ENCODE peak calls at places on chromosomes 1 and 21, in six cellular contexts. One of them, this sample, is unnamed.

GRCh38 chr1:227136210-227136609 is 182.1 kb downstream of the CDC42BPA start:
- ATAC-seq in upper lobe of left lung: no peak
- ATAC-seq in K562: no peak
- ATAC-seq in A549: no peak
- ATAC-seq in HepG2: no peak
- ATAC-seq in GM12878: no peak
- ATAC-seq in this sample: no peak

GRCh38 chr1:193884848-193885558 is 698.6 kb upstream of the B3GALT2 start:
- ATAC-seq in HepG2: peak; percentile 95
- ATAC-seq in upper lobe of left lung: peak; percentile 8
- ATAC-seq in A549: no peak
- ATAC-seq in GM12878: no peak
- ATAC-seq in K562: no peak
- ATAC-seq in this sample: no peak

GRCh38 chr1:219467524-219467923 is 145.4 kb downstream of the ZC3H11B start:
- ATAC-seq in HepG2: no peak
- ATAC-seq in GM12878: no peak
- ATAC-seq in upper lobe of left lung: no peak
- ATAC-seq in K562: no peak
- ATAC-seq in A549: no peak
- ATAC-seq in this sample: no peak

GRCh38 chr1:210697185-210697584 is 368.5 kb downstream of the HHAT start:
- ATAC-seq in GM12878: peak; percentile 16
- ATAC-seq in HepG2: no peak
- ATAC-seq in K562: no peak
- ATAC-seq in upper lobe of left lung: no peak
- ATAC-seq in A549: no peak
- ATAC-seq in this sample: no peak

GRCh38 chr1:155106862-155107261 is 20.8 kb upstream of the EFNA1 start:
- ATAC-seq in HepG2: peak; percentile 20
- ATAC-seq in K562: no peak
- ATAC-seq in A549: no peak
- ATAC-seq in GM12878: no peak
- ATAC-seq in upper lobe of left lung: no peak
- ATAC-seq in this sample: no peak

GRCh38 chr1:220528049-220528678 is at the start of gene MARK1:
- ATAC-seq in GM12878: peak; percentile 82
- ATAC-seq in upper lobe of left lung: peak; percentile 94
- ATAC-seq in HepG2: peak; percentile 87
- ATAC-seq in K562: peak; percentile 79
- ATAC-seq in A549: peak; percentile 81
- ATAC-seq in this sample: peak; percentile 87

GRCh38 chr21:15742052-15742451 is 12.3 kb downstream of the USP25 start:
- ATAC-seq in HepG2: peak; percentile 93
- ATAC-seq in K562: peak; percentile 16
- ATAC-seq in upper lobe of left lung: no peak
- ATAC-seq in GM12878: no peak
- ATAC-seq in A549: peak; percentile 66
- ATAC-seq in this sample: no peak

GRCh38 chr1:63773496-63773814 is 362 bp upstream of the ROR1 start:
- ATAC-seq in GM12878: no peak
- ATAC-seq in upper lobe of left lung: no peak
- ATAC-seq in K562: no peak
- ATAC-seq in HepG2: peak; percentile 54
- ATAC-seq in A549: peak; percentile 59
- ATAC-seq in this sample: peak; percentile 23

GRCh38 chr1:34398916-34399275 is 222.2 kb downstream of the C1orf94 start:
- ATAC-seq in HepG2: no peak
- ATAC-seq in A549: no peak
- ATAC-seq in K562: no peak
- ATAC-seq in GM12878: no peak
- ATAC-seq in upper lobe of left lung: no peak
- ATAC-seq in this sample: no peak

GRCh38 chr1:14314032-14314431 is 284.5 kb upstream of the KAZN start:
- ATAC-seq in A549: no peak
- ATAC-seq in HepG2: no peak
- ATAC-seq in upper lobe of left lung: no peak
- ATAC-seq in K562: no peak
- ATAC-seq in GM12878: no peak
- ATAC-seq in this sample: no peak

GRCh38 chr1:228824377-228824776 is 89.1 kb downstream of the RHOU start:
- ATAC-seq in A549: no peak
- ATAC-seq in K562: no peak
- ATAC-seq in upper lobe of left lung: no peak
- ATAC-seq in GM12878: no peak
- ATAC-seq in HepG2: no peak
- ATAC-seq in this sample: no peak

GRCh38 chr1:208538078-208538477 is 293.9 kb upstream of the PLXNA2 start:
- ATAC-seq in GM12878: no peak
- ATAC-seq in K562: no peak
- ATAC-seq in A549: no peak
- ATAC-seq in HepG2: no peak
- ATAC-seq in upper lobe of left lung: no peak
- ATAC-seq in this sample: no peak

GRCh38 chr1:223742861-223743517 is 30.6 kb downstream of the CAPN2 start:
- ATAC-seq in GM12878: no peak
- ATAC-seq in upper lobe of left lung: no peak
- ATAC-seq in K562: no peak
- ATAC-seq in HepG2: no peak
- ATAC-seq in A549: peak; percentile 46
- ATAC-seq in this sample: no peak

GRCh38 chr1:233503351-233503950 is 110.5 kb upstream of the KCNK1 start:
- ATAC-seq in HepG2: no peak
- ATAC-seq in upper lobe of left lung: no peak
- ATAC-seq in A549: no peak
- ATAC-seq in K562: no peak
- ATAC-seq in GM12878: no peak
- ATAC-seq in this sample: no peak

GRCh38 chr1:210299501-210299900 is 29.2 kb upstream of the HHAT start:
- ATAC-seq in GM12878: no peak
- ATAC-seq in K562: no peak
- ATAC-seq in upper lobe of left lung: no peak
- ATAC-seq in HepG2: no peak
- ATAC-seq in A549: no peak
- ATAC-seq in this sample: no peak

GRCh38 chr1:92483442-92484170 is 3.1 kb downstream of the GFI1 start:
- ATAC-seq in K562: no peak
- ATAC-seq in GM12878: peak; percentile 23
- ATAC-seq in HepG2: no peak
- ATAC-seq in upper lobe of left lung: no peak
- ATAC-seq in A549: peak; percentile 12
- ATAC-seq in this sample: no peak

GRCh38 chr1:182649041-182649440 is 35.3 kb downstream of the RGS8 start:
- ATAC-seq in HepG2: no peak
- ATAC-seq in upper lobe of left lung: no peak
- ATAC-seq in GM12878: peak; percentile 75
- ATAC-seq in K562: no peak
- ATAC-seq in A549: no peak
- ATAC-seq in this sample: no peak

GRCh38 chr1:213989071-213989739 is 1.4 kb downstream of the PROX1 start:
- ATAC-seq in K562: no peak
- ATAC-seq in A549: no peak
- ATAC-seq in upper lobe of left lung: peak; percentile 18
- ATAC-seq in HepG2: peak; percentile 51
- ATAC-seq in GM12878: no peak
- ATAC-seq in this sample: no peak

GRCh38 chr1:157910270-157910669 is 68.7 kb upstream of the CD5L start:
- ATAC-seq in GM12878: no peak
- ATAC-seq in upper lobe of left lung: no peak
- ATAC-seq in K562: no peak
- ATAC-seq in HepG2: no peak
- ATAC-seq in A549: no peak
- ATAC-seq in this sample: no peak

GRCh38 chr1:222047370-222047769 is 305.5 kb upstream of the DUSP10 start:
- ATAC-seq in K562: no peak
- ATAC-seq in upper lobe of left lung: no peak
- ATAC-seq in HepG2: no peak
- ATAC-seq in A549: no peak
- ATAC-seq in GM12878: peak; percentile 23
- ATAC-seq in this sample: no peak

GRCh38 chr1:214516434-214517326 is 34.7 kb downstream of the PTPN14 start:
- ATAC-seq in K562: no peak
- ATAC-seq in A549: peak; percentile 30
- ATAC-seq in HepG2: peak; percentile 81
- ATAC-seq in upper lobe of left lung: no peak
- ATAC-seq in GM12878: no peak
- ATAC-seq in this sample: no peak

GRCh38 chr1:54402896-54403295 is 3.3 kb downstream of the SSBP3 start:
- ATAC-seq in upper lobe of left lung: no peak
- ATAC-seq in GM12878: no peak
- ATAC-seq in K562: no peak
- ATAC-seq in A549: no peak
- ATAC-seq in HepG2: no peak
- ATAC-seq in this sample: no peak
- H3K4me3 ChIP-seq in upper lobe of left lung: no peak overlapping the region
- H3K4me3 ChIP-seq in GM12878: peak overlapping the region; percentile 96
- H3K4me3 ChIP-seq in K562: no peak overlapping the region
- H3K4me3 ChIP-seq in A549: no peak overlapping the region
- H3K4me3 ChIP-seq in HepG2: no peak overlapping the region
- H3K4me3 ChIP-seq in this sample: no peak overlapping the region

GRCh38 chr1:20481158-20481617 is 4.8 kb downstream of the CAMK2N1 start:
- ATAC-seq in A549: peak; percentile 9
- ATAC-seq in K562: no peak
- ATAC-seq in upper lobe of left lung: no peak
- ATAC-seq in HepG2: peak; percentile 46
- ATAC-seq in GM12878: no peak
- ATAC-seq in this sample: no peak
- TF ChIP-seq EP300 in A549: no peak
- TF ChIP-seq EP300 in K562: no peak
- TF ChIP-seq EP300 in upper lobe of left lung: no peak
- TF ChIP-seq EP300 in HepG2: no peak
- TF ChIP-seq EP300 in GM12878: no peak
- TF ChIP-seq EP300 in this sample: no peak

DNA sequence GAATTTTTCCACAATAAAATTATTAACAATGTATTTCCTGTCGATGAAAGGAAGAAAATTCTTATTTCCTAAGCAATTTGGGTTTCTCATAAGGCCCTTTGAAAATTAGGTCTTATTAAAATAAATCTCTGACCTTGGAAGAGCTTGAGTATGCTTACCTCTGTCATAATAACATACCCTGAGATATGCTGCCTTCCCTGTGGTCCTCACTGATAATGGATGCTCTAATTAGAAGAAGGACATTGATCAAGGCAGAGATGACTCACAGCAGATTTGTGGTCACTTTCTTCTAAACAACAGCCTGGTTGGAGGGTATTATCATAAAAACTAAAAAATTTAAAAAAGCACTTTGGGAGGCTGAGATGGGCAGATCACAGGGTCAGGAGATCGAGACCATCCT is 217.8 kb downstream of the GRIK1 start:
- ATAC-seq in upper lobe of left lung: no peak
- ATAC-seq in HepG2: no peak
- ATAC-seq in A549: no peak
- ATAC-seq in K562: no peak
- ATAC-seq in GM12878: no peak
- ATAC-seq in this sample: no peak
- H3K4me1 ChIP-seq in upper lobe of left lung: no peaks in the 10 kb centered on the region
- H3K4me1 ChIP-seq in HepG2: peaks cover 15% of the 10 kb centered on the region
- H3K4me1 ChIP-seq in A549: no peaks in the 10 kb centered on the region
- H3K4me1 ChIP-seq in K562: no peaks in the 10 kb centered on the region
- H3K4me1 ChIP-seq in GM12878: no peaks in the 10 kb centered on the region
- H3K4me1 ChIP-seq in this sample: no peaks in the 10 kb centered on the region

DNA sequence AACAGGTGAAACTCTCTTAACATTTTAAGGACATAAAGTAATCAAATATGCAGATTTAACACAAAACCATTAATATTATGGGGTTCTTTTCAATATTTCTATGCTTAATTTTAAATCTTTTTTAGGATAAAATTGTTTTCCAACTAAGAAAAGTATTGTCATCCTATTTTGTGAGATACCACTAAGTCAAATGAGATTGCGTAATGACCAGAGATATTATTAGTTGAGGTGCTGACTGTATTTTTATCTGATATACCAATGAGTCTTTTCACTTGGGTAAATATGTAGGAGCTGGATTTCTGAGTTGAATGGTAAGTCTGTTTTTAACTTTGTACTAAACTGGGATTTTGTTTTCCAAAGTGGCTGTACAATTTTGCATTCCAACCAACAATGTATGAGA is 25.4 kb downstream of the LEPR start:
- ATAC-seq in K562: no peak
- ATAC-seq in A549: no peak
- ATAC-seq in upper lobe of left lung: no peak
- ATAC-seq in HepG2: no peak
- ATAC-seq in GM12878: no peak
- ATAC-seq in this sample: no peak
- H3K4me3 ChIP-seq in K562: no peak overlapping the region
- H3K4me3 ChIP-seq in A549: no peak overlapping the region
- H3K4me3 ChIP-seq in upper lobe of left lung: no peak overlapping the region
- H3K4me3 ChIP-seq in HepG2: no peak overlapping the region
- H3K4me3 ChIP-seq in GM12878: no peak overlapping the region
- H3K4me3 ChIP-seq in this sample: no peak overlapping the region

GRCh38 chr1:170205301-170205700 is 59.5 kb downstream of the NTMT2 start:
- ATAC-seq in K562: no peak
- ATAC-seq in A549: no peak
- ATAC-seq in HepG2: no peak
- ATAC-seq in upper lobe of left lung: no peak
- ATAC-seq in GM12878: no peak
- ATAC-seq in this sample: no peak

GRCh38 chr1:170203693-170204092 is 57.9 kb downstream of the NTMT2 start:
- ATAC-seq in upper lobe of left lung: no peak
- ATAC-seq in HepG2: no peak
- ATAC-seq in A549: no peak
- ATAC-seq in K562: no peak
- ATAC-seq in GM12878: no peak
- ATAC-seq in this sample: no peak

GRCh38 chr1:170200665-170201397 is 55.1 kb downstream of the NTMT2 start:
- ATAC-seq in A549: no peak
- ATAC-seq in GM12878: no peak
- ATAC-seq in upper lobe of left lung: peak; percentile 40
- ATAC-seq in HepG2: no peak
- ATAC-seq in K562: no peak
- ATAC-seq in this sample: peak; percentile 45

GRCh38 chr1:170200161-170200560 is 54.4 kb downstream of the NTMT2 start:
- ATAC-seq in HepG2: no peak
- ATAC-seq in GM12878: no peak
- ATAC-seq in upper lobe of left lung: no peak
- ATAC-seq in K562: no peak
- ATAC-seq in A549: no peak
- ATAC-seq in this sample: no peak

GRCh38 chr1:170204121-170204520 is 58.4 kb downstream of the NTMT2 start:
- ATAC-seq in HepG2: no peak
- ATAC-seq in A549: no peak
- ATAC-seq in upper lobe of left lung: no peak
- ATAC-seq in GM12878: no peak
- ATAC-seq in K562: no peak
- ATAC-seq in this sample: no peak
- TF ChIP-seq EP300 in HepG2: no peak
- TF ChIP-seq EP300 in A549: no peak
- TF ChIP-seq EP300 in upper lobe of left lung: no peak
- TF ChIP-seq EP300 in GM12878: no peak
- TF ChIP-seq EP300 in K562: no peak
- TF ChIP-seq EP300 in this sample: no peak

This sample was measured in gastroesophageal sphincter.